ENCODE peak calls at places on chromosomes 13 and 19, in eight cellular contexts. A, L, Y, U, X, J, S and F are unnamed samples.
A peak's percentile ranks its signal among the peaks of the same experiment; 100 is the strongest.

GRCh38 chr19:19758164-19758563 is 25.3 kb upstream of the ZNF14 start:
- DNase-seq in Y (no peak), U (no peak), X (no peak), S (no peak), J (no peak), A (no peak), L (no peak), F (no peak)

GRCh38 chr19:10517361-10517759 is at the start of gene S1PR5:
- DNase-seq in L (no peak), J (peak; percentile 35), S (no peak), U (no peak), Y (no peak), A (no peak), X (no peak), F (no peak)

GRCh38 chr13:110280996-110281688 is 25.8 kb downstream of the COL4A1 start:
- DNase-seq in X (peak; percentile 90), U (no peak), J (no peak), S (no peak), Y (peak; percentile 26), L (no peak), A (no peak), F (peak; percentile 66)

GRCh38 chr19:29714371-29714952 is 599 bp downstream of the C19orf12 start:
- DNase-seq in J (peak; percentile 48), L (no peak), U (no peak), X (no peak), S (no peak), Y (no peak), A (no peak), F (no peak)

GRCh38 chr13:29583073-29583785 is 12.3 kb downstream of the SLC7A1 start:
- DNase-seq in S (no peak), X (no peak), J (no peak), U (no peak), A (peak; percentile 76), Y (no peak), L (no peak), F (no peak)

GRCh38 chr13:106087201-106087600 is 448.3 kb downstream of the EFNB2 start:
- DNase-seq in Y (peak; percentile 68), U (no peak), A (no peak), S (no peak), J (no peak), X (no peak), L (no peak), F (no peak)

GRCh38 chr19:18682807-18683108 is 722 bp upstream of the CRTC1 start:
- DNase-seq in L (no peak), A (no peak), X (no peak), Y (no peak), J (no peak), S (no peak), U (no peak), F (no peak)

GRCh38 chr19:15488489-15489226 is 9.4 kb upstream of the PGLYRP2 start:
- DNase-seq in L (no peak), J (no peak), A (no peak), S (no peak), X (no peak), Y (no peak), U (no peak), F (peak; percentile 28)

GRCh38 chr13:33205804-33206221 is 79.7 kb downstream of the STARD13 start:
- DNase-seq in J (no peak), U (no peak), X (no peak), Y (no peak), A (peak; percentile 62), S (no peak), L (no peak), F (no peak)

GRCh38 chr13:31023126-31023525 is 90.7 kb downstream of the TEX26 start:
- DNase-seq in X (no peak), A (no peak), J (no peak), Y (no peak), U (no peak), S (no peak), L (no peak), F (no peak)

GRCh38 chr13:51804295-51805172 is 571 bp upstream of the DHRS12 start:
- DNase-seq in J (no peak), L (peak; percentile 68), X (peak; percentile 75), S (no peak), A (no peak), Y (peak; percentile 53), U (no peak), F (no peak)

GRCh38 chr19:4748589-4748988 is 24.9 kb upstream of the DPP9 start:
- DNase-seq in L (no peak), Y (no peak), U (no peak), A (no peak), S (no peak), X (no peak), J (no peak), F (no peak)

GRCh38 chr13:25874907-25875306 is 176.9 kb downstream of the SHISA2 start:
- DNase-seq in A (no peak), X (no peak), L (no peak), S (no peak), Y (peak; percentile 26), U (no peak), J (no peak), F (no peak)

GRCh38 chr13:90906554-90906953 is 440.9 kb upstream of the MIR17HG start:
- DNase-seq in A (no peak), J (no peak), S (no peak), Y (no peak), L (no peak), X (no peak), U (no peak), F (no peak)

GRCh38 chr19:6802336-6803035 is 30.0 kb downstream of the VAV1 start:
- DNase-seq in X (peak; percentile 67), Y (peak; percentile 60), A (no peak), U (peak; percentile 21), S (peak; percentile 19), J (peak; percentile 25), L (no peak), F (no peak)

GRCh38 chr13:110055089-110055488 is 251.9 kb downstream of the COL4A1 start:
- DNase-seq in U (no peak), X (no peak), S (no peak), L (no peak), J (no peak), A (peak; percentile 18), Y (no peak), F (no peak)

GRCh38 chr13:27259831-27260230 is 8.5 kb downstream of the RPL21 start:
- DNase-seq in X (no peak), L (no peak), J (no peak), S (no peak), A (no peak), Y (no peak), U (no peak), F (no peak)

GRCh38 chr13:41133951-41134350 is 1.3 kb upstream of the KBTBD6 start:
- DNase-seq in X (no peak), U (no peak), Y (no peak), A (no peak), J (no peak), S (no peak), L (no peak), F (no peak)

GRCh38 chr13:41313659-41314197 is 2.7 kb downstream of the NAA16 start:
- DNase-seq in J (no peak), A (no peak), Y (no peak), U (no peak), S (no peak), L (no peak), X (no peak), F (no peak)

GRCh38 chr19:28465317-28466086 is 747.4 kb downstream of the UQCRFS1 start:
- DNase-seq in S (no peak), U (no peak), Y (no peak), A (no peak), J (no peak), L (no peak), X (peak; percentile 29), F (no peak)

GRCh38 chr13:77422724-77423123 is 95.8 kb upstream of the MYCBP2 start:
- DNase-seq in S (no peak), J (no peak), U (no peak), Y (no peak), X (no peak), L (no peak), A (no peak), F (no peak)

GRCh38 chr19:6730153-6730804 is 7.1 kb downstream of the GPR108 start:
- DNase-seq in L (peak; percentile 89), U (no peak), A (no peak), J (peak; percentile 49), S (no peak), X (peak; percentile 86), Y (peak; percentile 94), F (peak; percentile 53)

GRCh38 chr19:38211206-38211605 is 12.8 kb downstream of the DPF1 start:
- DNase-seq in S (no peak), A (no peak), J (no peak), X (no peak), Y (no peak), L (peak; percentile 53), U (no peak), F (no peak)

GRCh38 chr19:17448190-17448967 is at the start of gene TMEM221:
- DNase-seq in J (peak; percentile 55), S (no peak), X (peak; percentile 81), L (peak; percentile 78), U (no peak), Y (peak; percentile 61), A (no peak), F (peak; percentile 76)
- TF ChIP-seq CTCF in J (peak; percentile 47), S (peak; percentile 48), X (peak; percentile 60), L (peak; percentile 53), U (peak; percentile 44), Y (peak; percentile 59), A (peak; percentile 55), F (peak; percentile 39)

DNA sequence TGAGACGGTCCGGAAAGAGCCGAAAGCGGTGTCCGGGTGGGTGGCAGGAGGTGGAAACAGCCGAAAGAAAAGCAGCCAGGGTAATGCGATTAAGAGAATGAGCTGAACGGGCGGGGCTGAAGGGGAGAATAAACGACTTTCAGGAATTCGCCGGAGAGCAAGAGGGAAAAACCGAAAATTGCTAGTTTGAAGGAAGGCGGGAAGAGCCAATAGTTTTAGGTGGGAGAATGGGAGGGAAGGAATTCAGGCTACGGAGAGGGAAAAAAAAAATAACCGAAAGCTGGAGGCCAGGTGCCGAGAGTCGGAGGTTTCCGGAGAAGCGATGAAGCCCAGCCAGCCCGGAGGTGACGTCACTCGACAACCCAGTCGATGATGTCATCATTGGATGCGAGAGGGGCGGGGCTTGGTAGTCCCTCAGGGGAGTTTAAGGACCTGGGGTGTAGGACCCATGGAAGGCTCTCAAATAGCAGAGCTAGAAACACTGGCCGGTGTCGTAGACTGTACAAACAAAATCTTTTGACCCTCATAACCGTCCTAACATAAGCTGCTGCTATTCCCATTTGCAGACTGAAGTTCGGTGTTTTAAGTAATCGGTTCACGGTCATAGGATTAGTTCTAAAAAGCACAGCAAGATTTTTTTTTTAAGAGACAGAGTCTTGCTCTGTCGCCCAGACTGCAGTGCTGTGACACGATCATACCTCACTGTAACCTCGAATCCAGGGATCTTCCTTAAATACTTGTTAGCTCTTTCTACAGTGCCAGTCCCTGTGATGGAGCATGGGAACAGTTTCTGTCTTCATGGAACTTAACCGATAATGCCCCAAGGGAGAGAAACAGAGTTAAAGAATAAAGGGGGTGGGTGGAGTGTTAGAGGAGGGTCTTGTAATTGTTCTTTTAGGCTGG is at the start of gene ZC3H4:
- DNase-seq in J (peak; percentile 97), Y (peak; percentile 98), L (peak; percentile 97), X (peak; percentile 98), U (peak; percentile 46), S (peak; percentile 90), A (peak; percentile 93), F (peak; percentile 97)
- TF ChIP-seq POLR2A in J (no peak), Y (peak; percentile 64), L (peak; percentile 78), X (peak; percentile 70), U (peak; percentile 62), S (no peak), A (peak; percentile 96), F (peak; percentile 30)

GRCh38 chr19:17645339-17645963 is 42.7 kb downstream of the UNC13A start:
- DNase-seq in L (no peak), J (no peak), X (no peak), A (no peak), S (no peak), Y (no peak), U (no peak), F (no peak)
- H3K4me1 ChIP-seq in L (no peaks in the 10 kb centered on the region), J (no peaks in the 10 kb centered on the region), X (no peaks in the 10 kb centered on the region), A (no peaks in the 10 kb centered on the region), S (no peaks in the 10 kb centered on the region), Y (no peaks in the 10 kb centered on the region), U (no peaks in the 10 kb centered on the region), F (no peaks in the 10 kb centered on the region)

GRCh38 chr13:44026194-44026593 is 146.5 kb downstream of the LACC1 start:
- DNase-seq in J (no peak), X (no peak), L (no peak), U (no peak), S (no peak), Y (no peak), A (no peak), F (no peak)
- TF ChIP-seq CTCF in J (no peak), X (no peak), L (no peak), U (no peak), S (no peak), Y (no peak), A (no peak), F (no peak)